ENCODE peak calls at places on chromosomes 3 and 15, in five cellular contexts. P, D, H, N and T are unnamed samples.

GRCh38 chr3:66423791-66424190 is 77.0 kb downstream of the LRIG1 start:
- DNase-seq in P (no peak), D (no peak), H (peak; percentile 88), N (no peak), T (peak; percentile 86)

GRCh38 chr15:75200765-75201608 is 695 bp upstream of the C15orf39 start:
- DNase-seq in P (no peak), D (no peak), H (peak; percentile 26), N (peak; percentile 96), T (no peak)

GRCh38 chr15:66862111-66862815 is 160.2 kb downstream of the SMAD6 start:
- DNase-seq in P (no peak), D (no peak), H (no peak), N (no peak), T (peak; percentile 33)

GRCh38 chr3:52809821-52810377 is 15.3 kb downstream of the ITIH3 start:
- DNase-seq in P (no peak), D (no peak), H (no peak), N (no peak), T (no peak)

GRCh38 chr15:90674476-90674875 is 42.7 kb upstream of the BLM start:
- DNase-seq in P (no peak), D (no peak), H (no peak), N (no peak), T (no peak)

GRCh38 chr15:32959077-32959476 is 235.4 kb downstream of the FMN1 start:
- DNase-seq in P (no peak), D (no peak), H (peak; percentile 84), N (peak; percentile 5), T (no peak)

GRCh38 chr15:48384616-48385015 is 53.4 kb downstream of the DUT start:
- DNase-seq in P (no peak), D (no peak), H (no peak), N (no peak), T (no peak)

GRCh38 chr3:168863561-168863960 is 767.8 kb upstream of the GOLIM4 start:
- DNase-seq in P (no peak), D (no peak), H (no peak), N (no peak), T (no peak)

GRCh38 chr3:43426388-43426787 is 140.0 kb downstream of the SNRK start:
- DNase-seq in P (no peak), D (no peak), H (no peak), N (no peak), T (no peak)

GRCh38 chr15:23866832-23867231 is 179.7 kb upstream of the NDN start:
- DNase-seq in P (no peak), D (no peak), H (no peak), N (peak; percentile 24), T (no peak)

GRCh38 chr3:194080913-194081800 is 54.8 kb upstream of the HES1 start:
- DNase-seq in P (no peak), D (no peak), H (no peak), N (no peak), T (no peak)

GRCh38 chr3:186173202-186173815 is 64.4 kb upstream of the ETV5 start:
- DNase-seq in P (no peak), D (no peak), H (no peak), N (no peak), T (no peak)

GRCh38 chr3:194061421-194062029 is 74.4 kb upstream of the HES1 start:
- DNase-seq in P (no peak), D (no peak), H (no peak), N (no peak), T (no peak)